ENCODE peak calls at places on chromosomes 3 and 15, in eight cellular contexts. C is AG08395; S is stimulated activated CD8-positive, alpha-beta memory T cell treated with anti-CD3 and anti-CD28 coated beads, Interleukin-4, amount 100 ng/mL, for 1 hour; N is mesenteric fat pad; X is lung; A is stomach; D is NCI-H1105; M is activated T-cell treated with anti-CD3 and anti-CD28 coated beads for 1 hour. P is an unnamed sample.

GRCh38 chr3:123755508-123755907 is 128.6 kb downstream of the MYLK start:
- DNase-seq in C (peak; percentile 20), S (no peak), N (no peak), X (peak; percentile 9), A (no peak), D (no peak), M (no peak), P (no peak)

GRCh38 chr3:100179692-100180349 is 65.5 kb upstream of the FILIP1L start:
- DNase-seq in C (no peak), S (no peak), N (no peak), X (no peak), A (no peak), D (no peak), M (no peak), P (no peak)

GRCh38 chr3:113405180-113405579 is 36.1 kb downstream of the CFAP44 start:
- DNase-seq in C (peak; percentile 33), S (no peak), N (no peak), X (no peak), A (no peak), D (no peak), M (no peak), P (no peak)

GRCh38 chr3:116046350-116046749 is 398.9 kb downstream of the LSAMP start:
- DNase-seq in C (no peak), S (no peak), N (no peak), X (no peak), A (no peak), D (no peak), M (no peak), P (no peak)

GRCh38 chr3:189944285-189945145 is 176.2 kb downstream of the P3H2 start:
- DNase-seq in C (no peak), S (no peak), N (no peak), X (no peak), A (peak; percentile 74), D (no peak), M (no peak), P (no peak)

GRCh38 chr15:69798481-69799315 is 299.0 kb downstream of the TLE3 start:
- DNase-seq in C (no peak), S (no peak), N (peak; percentile 83), X (no peak), A (peak; percentile 15), D (no peak), M (no peak), P (no peak)

GRCh38 chr3:78116874-78117273 is 1077.0 kb downstream of the ROBO2 start:
- DNase-seq in C (no peak), S (no peak), N (no peak), X (no peak), A (no peak), D (no peak), M (no peak), P (no peak)

GRCh38 chr3:31226331-31226730 is 306.4 kb upstream of the STT3B start:
- DNase-seq in C (no peak), S (no peak), N (no peak), X (no peak), A (no peak), D (no peak), M (no peak), P (no peak)

GRCh38 chr3:128998532-128998931 is 2.6 kb upstream of the EFCC1 start:
- DNase-seq in C (no peak), S (no peak), N (no peak), X (no peak), A (no peak), D (no peak), M (no peak), P (no peak)

GRCh38 chr15:26690778-26691177 is 82.1 kb downstream of the GABRB3 start:
- DNase-seq in C (no peak), S (no peak), N (no peak), X (no peak), A (no peak), D (no peak), M (no peak), P (no peak)

GRCh38 chr3:49171775-49172500 is 540 bp downstream of the KLHDC8B start:
- DNase-seq in C (no peak), S (no peak), N (no peak), X (no peak), A (no peak), D (no peak), M (no peak), P (no peak)

GRCh38 chr3:28576590-28577220 is 228.1 kb upstream of the AZI2 start:
- DNase-seq in C (no peak), S (no peak), N (no peak), X (no peak), A (no peak), D (peak; percentile 25), M (no peak), P (no peak)

GRCh38 chr15:31245756-31246155 is 80.9 kb upstream of the KLF13 start:
- DNase-seq in C (no peak), S (no peak), N (no peak), X (no peak), A (no peak), D (no peak), M (no peak), P (no peak)

GRCh38 chr15:83784975-83785374 is 131.1 kb downstream of the ADAMTSL3 start:
- DNase-seq in C (no peak), S (no peak), N (no peak), X (no peak), A (no peak), D (no peak), M (no peak), P (no peak)

GRCh38 chr15:88615303-88616107 is 5.6 kb upstream of the AEN start:
- DNase-seq in C (no peak), S (no peak), N (no peak), X (no peak), A (peak; percentile 79), D (no peak), M (no peak), P (no peak)

GRCh38 chr3:64187065-64187959 is 38.0 kb downstream of the PRICKLE2 start:
- DNase-seq in C (peak; percentile 83), S (no peak), N (no peak), X (peak; percentile 45), A (peak; percentile 40), D (no peak), M (no peak), P (peak; percentile 83)

GRCh38 chr3:99559196-99559595 is 79.2 kb upstream of the COL8A1 start:
- DNase-seq in C (no peak), S (no peak), N (no peak), X (no peak), A (no peak), D (no peak), M (no peak), P (no peak)

GRCh38 chr3:165196577-165197561 is 685 bp upstream of the SLITRK3 start:
- DNase-seq in C (no peak), S (no peak), N (no peak), X (no peak), A (no peak), D (peak; percentile 55), M (no peak), P (no peak)

GRCh38 chr3:65867463-65868210 is 171.1 kb downstream of the MAGI1 start:
- DNase-seq in C (no peak), S (no peak), N (no peak), X (no peak), A (no peak), D (no peak), M (no peak), P (no peak)

GRCh38 chr3:118628704-118629341 is 405.8 kb downstream of the IGSF11 start:
- DNase-seq in C (peak; percentile 9), S (no peak), N (no peak), X (peak; percentile 39), A (peak; percentile 58), D (peak; percentile 74), M (no peak), P (peak; percentile 66)

GRCh38 chr3:34382859-34383258 is 584.4 kb downstream of the PDCD6IP start:
- DNase-seq in C (no peak), S (no peak), N (no peak), X (no peak), A (no peak), D (no peak), M (no peak), P (no peak)

GRCh38 chr3:171936231-171936841 is 93.2 kb downstream of the TMEM212 start:
- DNase-seq in C (peak; percentile 38), S (no peak), N (no peak), X (peak; percentile 34), A (no peak), D (no peak), M (no peak), P (no peak)

GRCh38 chr3:37990527-37990926 is at the start of gene VILL:
- DNase-seq in C (no peak), S (no peak), N (peak; percentile 87), X (no peak), A (peak; percentile 89), D (no peak), M (no peak), P (peak; percentile 68)

GRCh38 chr3:43378066-43378935 is 92.0 kb downstream of the SNRK start:
- DNase-seq in C (peak; percentile 21), S (peak; percentile 48), N (no peak), X (no peak), A (peak; percentile 75), D (peak; percentile 2), M (peak; percentile 61), P (no peak)

GRCh38 chr3:17590465-17590864 is 152.0 kb downstream of the TBC1D5 start:
- DNase-seq in C (no peak), S (no peak), N (no peak), X (no peak), A (no peak), D (no peak), M (no peak), P (no peak)

GRCh38 chr3:4935347-4935746 is 43.9 kb upstream of the BHLHE40 start:
- DNase-seq in C (no peak), S (no peak), N (no peak), X (no peak), A (no peak), D (no peak), M (no peak), P (no peak)

GRCh38 chr15:93900476-93901400 is 330.6 kb upstream of the MCTP2 start:
- DNase-seq in C (no peak), S (no peak), N (no peak), X (no peak), A (no peak), D (no peak), M (no peak), P (no peak)

GRCh38 chr3:37595784-37596180 is 265.9 kb upstream of the CTDSPL start:
- DNase-seq in C (no peak), S (no peak), N (no peak), X (no peak), A (no peak), D (no peak), M (no peak), P (no peak)

GRCh38 chr3:37400945-37401344 is 226.6 kb upstream of the LRRFIP2 start:
- DNase-seq in C (no peak), S (no peak), N (no peak), X (no peak), A (no peak), D (no peak), M (no peak), P (no peak)

GRCh38 chr3:150840733-150841515 is 64.3 kb downstream of the MINDY4B start:
- DNase-seq in C (no peak), S (no peak), N (no peak), X (no peak), A (no peak), D (no peak), M (no peak), P (no peak)

GRCh38 chr3:152209060-152209459 is 59.7 kb upstream of the MBNL1 start:
- DNase-seq in C (no peak), S (no peak), N (no peak), X (no peak), A (no peak), D (no peak), M (no peak), P (no peak)

GRCh38 chr3:4071481-4072184 is 231.5 kb upstream of the SETMAR start:
- DNase-seq in C (no peak), S (no peak), N (no peak), X (no peak), A (no peak), D (no peak), M (no peak), P (no peak)

GRCh38 chr3:126313166-126313565 is 44.0 kb downstream of the KLF15 start:
- DNase-seq in C (no peak), S (no peak), N (peak; percentile 49), X (no peak), A (no peak), D (no peak), M (no peak), P (no peak)

GRCh38 chr3:9036327-9037112 is 73.2 kb upstream of the RAD18 start:
- DNase-seq in C (peak; percentile 72), S (no peak), N (no peak), X (peak; percentile 44), A (peak; percentile 45), D (no peak), M (no peak), P (no peak)